ENCODE peak calls at places on chromosome 21, in five cellular contexts. One of them, this sample, is unnamed.

GRCh38 chr21:42107177-42107880 is 36.2 kb downstream of the UMODL1 start:
- DNase-seq in stomach: no peak
- DNase-seq in CD4-positive, alpha-beta T cell: no peak
- DNase-seq in astrocyte: no peak
- DNase-seq in cardiac muscle cell: no peak
- DNase-seq in this sample: no peak

GRCh38 chr21:21151231-21151630 is 153.0 kb downstream of the NCAM2 start:
- DNase-seq in cardiac muscle cell: no peak
- DNase-seq in astrocyte: no peak
- DNase-seq in CD4-positive, alpha-beta T cell: no peak
- DNase-seq in stomach: no peak
- DNase-seq in this sample: no peak

GRCh38 chr21:29403922-29404538 is 105.3 kb downstream of the BACH1 start:
- DNase-seq in stomach: no peak
- DNase-seq in cardiac muscle cell: no peak
- DNase-seq in astrocyte: no peak
- DNase-seq in CD4-positive, alpha-beta T cell: no peak
- DNase-seq in this sample: peak; percentile 29

GRCh38 chr21:30268608-30269197 is 14.0 kb downstream of the KRTAP24-1 start:
- DNase-seq in cardiac muscle cell: peak; percentile 48
- DNase-seq in CD4-positive, alpha-beta T cell: no peak
- DNase-seq in stomach: no peak
- DNase-seq in astrocyte: no peak
- DNase-seq in this sample: no peak

GRCh38 chr21:41783476-41784150 is 16.8 kb upstream of the RIPK4 start:
- DNase-seq in stomach: peak; percentile 85
- DNase-seq in cardiac muscle cell: no peak
- DNase-seq in astrocyte: peak; percentile 51
- DNase-seq in CD4-positive, alpha-beta T cell: no peak
- DNase-seq in this sample: no peak

GRCh38 chr21:33270986-33271385 is 4.8 kb downstream of the IL10RB start:
- DNase-seq in stomach: no peak
- DNase-seq in astrocyte: no peak
- DNase-seq in CD4-positive, alpha-beta T cell: no peak
- DNase-seq in cardiac muscle cell: no peak
- DNase-seq in this sample: no peak

GRCh38 chr21:42003051-42003461 is 7.1 kb downstream of the ZBTB21 start:
- DNase-seq in CD4-positive, alpha-beta T cell: no peak
- DNase-seq in cardiac muscle cell: no peak
- DNase-seq in stomach: no peak
- DNase-seq in astrocyte: peak; percentile 71
- DNase-seq in this sample: no peak

GRCh38 chr21:46459356-46460112 is 843 bp downstream of the DIP2A start:
- DNase-seq in stomach: peak; percentile 62
- DNase-seq in astrocyte: peak; percentile 27
- DNase-seq in CD4-positive, alpha-beta T cell: peak; percentile 4
- DNase-seq in cardiac muscle cell: peak; percentile 10
- DNase-seq in this sample: peak; percentile 33

GRCh38 chr21:46124926-46125845 is 27.3 kb downstream of the COL6A2 start:
- DNase-seq in astrocyte: no peak
- DNase-seq in cardiac muscle cell: no peak
- DNase-seq in stomach: peak; percentile 21
- DNase-seq in CD4-positive, alpha-beta T cell: no peak
- DNase-seq in this sample: no peak

GRCh38 chr21:14358775-14359174 is 24.2 kb downstream of the HSPA13 start:
- DNase-seq in CD4-positive, alpha-beta T cell: no peak
- DNase-seq in stomach: no peak
- DNase-seq in cardiac muscle cell: no peak
- DNase-seq in astrocyte: no peak
- DNase-seq in this sample: no peak

GRCh38 chr21:33078907-33079582 is 9.1 kb downstream of the OLIG1 start:
- DNase-seq in cardiac muscle cell: no peak
- DNase-seq in astrocyte: peak; percentile 80
- DNase-seq in stomach: no peak
- DNase-seq in CD4-positive, alpha-beta T cell: no peak
- DNase-seq in this sample: no peak

GRCh38 chr21:42784896-42785451 is 94.4 kb downstream of the WDR4 start:
- DNase-seq in astrocyte: no peak
- DNase-seq in cardiac muscle cell: no peak
- DNase-seq in CD4-positive, alpha-beta T cell: no peak
- DNase-seq in stomach: no peak
- DNase-seq in this sample: no peak

GRCh38 chr21:29155118-29155932 is 24.9 kb downstream of the MAP3K7CL start:
- DNase-seq in CD4-positive, alpha-beta T cell: no peak
- DNase-seq in cardiac muscle cell: peak; percentile 29
- DNase-seq in stomach: no peak
- DNase-seq in astrocyte: peak; percentile 94
- DNase-seq in this sample: peak; percentile 39

DNA sequence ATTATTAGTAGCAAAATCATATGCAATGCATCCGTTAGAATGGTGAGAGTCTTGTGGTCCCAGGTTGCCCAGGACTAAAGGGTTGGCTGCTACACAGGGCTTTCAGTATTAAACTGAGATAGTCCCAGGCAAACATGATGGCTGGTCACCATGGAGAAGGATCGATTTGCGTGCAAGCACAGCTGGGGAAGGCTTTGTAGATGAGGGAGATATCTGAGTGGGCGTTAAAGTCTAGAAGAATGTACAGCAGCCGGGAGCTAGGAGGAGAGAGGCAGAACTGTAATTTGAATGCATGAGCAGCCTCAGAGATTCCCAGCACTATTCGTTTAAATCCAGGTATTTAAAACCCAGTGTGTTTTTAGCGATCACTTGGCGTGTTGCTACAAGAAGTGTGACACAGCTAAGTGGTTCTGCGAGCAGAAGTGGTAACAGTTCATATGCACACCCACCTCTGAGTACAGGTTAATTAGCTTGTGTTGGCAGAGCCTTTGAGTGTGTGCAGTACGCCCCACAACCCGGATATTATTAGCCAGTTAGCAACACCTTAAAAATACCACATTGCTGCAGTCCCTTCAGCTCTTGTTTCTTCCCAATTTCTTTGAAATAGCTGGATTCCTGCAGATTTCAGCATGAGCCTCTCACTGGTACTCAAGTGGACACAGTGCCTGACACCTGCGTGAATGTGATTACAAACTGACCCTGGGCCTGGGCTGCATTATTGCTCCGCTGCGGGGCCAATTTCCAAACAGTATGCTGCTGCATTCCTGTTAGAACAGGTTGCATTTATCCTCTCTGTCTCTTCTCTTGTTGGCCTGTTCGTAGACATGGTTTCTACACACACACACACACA is 67.1 kb upstream of the SCAF4 start:
- DNase-seq in cardiac muscle cell: peak; percentile 9
- DNase-seq in astrocyte: peak; percentile 13
- DNase-seq in CD4-positive, alpha-beta T cell: no peak
- DNase-seq in stomach: no peak
- DNase-seq in this sample: peak; percentile 31
- H3K27me3 ChIP-seq in cardiac muscle cell: no peaks in the 10 kb centered on the region
- H3K27me3 ChIP-seq in astrocyte: no peaks in the 10 kb centered on the region
- H3K27me3 ChIP-seq in CD4-positive, alpha-beta T cell: peaks cover 3% of the 10 kb centered on the region
- H3K27me3 ChIP-seq in stomach: peaks cover 33% of the 10 kb centered on the region
- H3K27me3 ChIP-seq in this sample: no peaks in the 10 kb centered on the region

DNA sequence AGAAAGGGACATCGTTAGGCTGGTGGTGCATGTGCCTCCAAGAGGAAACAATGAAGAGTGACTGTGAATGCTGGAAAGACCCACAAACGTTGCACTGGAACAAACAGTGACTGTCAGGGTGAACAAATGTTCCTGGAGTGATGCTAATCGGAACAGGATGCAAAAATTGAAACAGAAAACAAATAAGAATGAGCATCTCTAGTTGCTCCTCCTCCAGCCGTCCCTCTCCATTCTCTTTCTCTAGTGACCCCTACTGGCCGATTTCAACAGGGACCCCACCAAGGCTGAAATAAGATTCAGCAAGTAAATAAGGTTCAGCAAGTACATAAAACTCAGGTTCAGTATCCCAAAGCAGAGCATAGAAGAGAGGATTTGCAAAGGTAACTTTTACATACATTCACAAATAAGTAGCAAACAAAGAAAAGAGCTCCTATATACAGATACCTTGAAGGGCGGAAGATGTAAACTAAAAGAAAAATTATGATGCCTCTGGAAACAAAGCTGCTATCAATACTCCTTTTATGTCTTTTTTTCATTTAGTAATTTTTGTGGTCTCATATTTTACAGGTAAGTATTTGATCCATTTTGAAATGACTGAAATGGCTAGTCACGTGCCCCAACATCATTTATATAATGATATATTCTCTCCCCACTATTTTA is 836.1 kb upstream of the ADAMTS5 start:
- DNase-seq in stomach: peak; percentile 44
- DNase-seq in astrocyte: no peak
- DNase-seq in CD4-positive, alpha-beta T cell: no peak
- DNase-seq in cardiac muscle cell: peak; percentile 52
- DNase-seq in this sample: peak; percentile 47
- TF ChIP-seq CTCF in stomach: no peak
- TF ChIP-seq CTCF in astrocyte: peak; percentile 53
- TF ChIP-seq CTCF in CD4-positive, alpha-beta T cell: no peak
- TF ChIP-seq CTCF in cardiac muscle cell: peak; percentile 51
- TF ChIP-seq CTCF in this sample: peak; percentile 33

GRCh38 chr21:26550357-26550756 is 22.7 kb downstream of the CYYR1 start:
- DNase-seq in cardiac muscle cell: no peak
- DNase-seq in stomach: no peak
- DNase-seq in CD4-positive, alpha-beta T cell: no peak
- DNase-seq in astrocyte: no peak
- DNase-seq in this sample: no peak

GRCh38 chr21:26544208-26544607 is 28.9 kb downstream of the CYYR1 start:
- DNase-seq in cardiac muscle cell: no peak
- DNase-seq in astrocyte: no peak
- DNase-seq in stomach: no peak
- DNase-seq in CD4-positive, alpha-beta T cell: no peak
- DNase-seq in this sample: no peak

DNA sequence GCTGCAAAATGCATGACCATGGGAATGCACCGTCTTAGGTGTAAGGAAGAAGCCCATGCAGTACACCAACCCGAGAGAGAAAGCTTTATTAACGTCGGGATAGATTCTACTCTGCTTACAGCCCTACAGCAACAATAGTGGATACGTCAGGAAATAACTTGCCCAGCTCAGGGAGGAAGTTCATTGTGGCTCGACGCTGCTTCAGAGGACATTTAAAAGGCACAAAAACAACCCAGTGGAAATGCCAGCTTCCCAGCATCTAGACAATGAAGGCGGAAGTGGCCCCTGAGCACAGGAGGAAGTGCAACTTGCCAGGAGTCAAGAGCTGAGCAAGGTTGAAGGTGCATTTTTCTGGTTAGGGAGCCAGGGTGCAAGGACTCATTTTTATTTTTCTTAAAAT is 26.4 kb downstream of the CYYR1 start:
- DNase-seq in stomach: no peak
- DNase-seq in cardiac muscle cell: no peak
- DNase-seq in CD4-positive, alpha-beta T cell: no peak
- DNase-seq in astrocyte: no peak
- DNase-seq in this sample: peak; percentile 30
- H3K27ac ChIP-seq in stomach: peak overlapping the region; percentile 46
- H3K27ac ChIP-seq in cardiac muscle cell: no peak overlapping the region
- H3K27ac ChIP-seq in CD4-positive, alpha-beta T cell: no peak overlapping the region
- H3K27ac ChIP-seq in astrocyte: no peak overlapping the region
- H3K27ac ChIP-seq in this sample: peak overlapping the region; percentile 63

DNA sequence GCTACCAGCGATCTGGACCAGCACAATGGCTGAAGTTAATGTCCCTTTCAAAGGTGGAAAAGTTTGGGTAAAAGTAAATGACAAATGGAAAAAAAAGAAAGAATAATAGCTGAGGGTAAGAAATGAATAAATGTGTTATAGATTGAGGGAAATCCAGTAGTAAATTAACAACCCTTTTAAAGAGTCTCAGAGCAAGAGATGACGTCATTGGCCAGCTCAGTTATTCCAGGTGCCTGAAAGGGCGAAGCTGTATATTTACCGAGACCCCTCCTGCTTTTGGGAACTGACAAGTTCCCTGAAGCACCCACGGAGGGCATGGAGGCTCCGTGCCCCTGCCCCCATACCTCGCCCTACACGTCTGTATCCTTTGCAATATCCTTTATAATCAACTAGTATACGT is 40.5 kb upstream of the KCNJ6 start:
- DNase-seq in CD4-positive, alpha-beta T cell: no peak
- DNase-seq in stomach: no peak
- DNase-seq in astrocyte: no peak
- DNase-seq in cardiac muscle cell: no peak
- DNase-seq in this sample: no peak
- H3K27me3 ChIP-seq in CD4-positive, alpha-beta T cell: no peaks in the 10 kb centered on the region
- H3K27me3 ChIP-seq in stomach: peaks cover 39% of the 10 kb centered on the region
- H3K27me3 ChIP-seq in astrocyte: no peaks in the 10 kb centered on the region
- H3K27me3 ChIP-seq in cardiac muscle cell: no peaks in the 10 kb centered on the region
- H3K27me3 ChIP-seq in this sample: no peaks in the 10 kb centered on the region

GRCh38 chr21:44487831-44488230 is 32.5 kb downstream of the LRRC3 start:
- DNase-seq in cardiac muscle cell: no peak
- DNase-seq in stomach: no peak
- DNase-seq in CD4-positive, alpha-beta T cell: peak; percentile 17
- DNase-seq in astrocyte: no peak
- DNase-seq in this sample: no peak
- TF ChIP-seq CTCF in cardiac muscle cell: peak; percentile 50
- TF ChIP-seq CTCF in stomach: no peak
- TF ChIP-seq CTCF in CD4-positive, alpha-beta T cell: peak; percentile 15
- TF ChIP-seq CTCF in astrocyte: peak; percentile 29
- TF ChIP-seq CTCF in this sample: no peak

GRCh38 chr21:16309250-16309971 is 579.6 kb downstream of the USP25 start:
- DNase-seq in stomach: no peak
- DNase-seq in cardiac muscle cell: no peak
- DNase-seq in astrocyte: peak; percentile 81
- DNase-seq in CD4-positive, alpha-beta T cell: no peak
- DNase-seq in this sample: no peak
- H3K27ac ChIP-seq in stomach: no peak overlapping the region
- H3K27ac ChIP-seq in cardiac muscle cell: no peak overlapping the region
- H3K27ac ChIP-seq in astrocyte: peak overlapping the region; percentile 41
- H3K27ac ChIP-seq in CD4-positive, alpha-beta T cell: no peak overlapping the region
- H3K27ac ChIP-seq in this sample: no peak overlapping the region

GRCh38 chr21:44723177-44724131 is 12.1 kb upstream of the TSPEAR start:
- DNase-seq in CD4-positive, alpha-beta T cell: no peak
- DNase-seq in cardiac muscle cell: no peak
- DNase-seq in astrocyte: no peak
- DNase-seq in stomach: no peak
- DNase-seq in this sample: no peak
- H3K27me3 ChIP-seq in CD4-positive, alpha-beta T cell: peaks cover 17% of the 10 kb centered on the region
- H3K27me3 ChIP-seq in cardiac muscle cell: peaks cover 7% of the 10 kb centered on the region
- H3K27me3 ChIP-seq in astrocyte: peaks cover 31% of the 10 kb centered on the region
- H3K27me3 ChIP-seq in stomach: peaks cover 99% of the 10 kb centered on the region
- H3K27me3 ChIP-seq in this sample: peaks cover 3% of the 10 kb centered on the region

DNA sequence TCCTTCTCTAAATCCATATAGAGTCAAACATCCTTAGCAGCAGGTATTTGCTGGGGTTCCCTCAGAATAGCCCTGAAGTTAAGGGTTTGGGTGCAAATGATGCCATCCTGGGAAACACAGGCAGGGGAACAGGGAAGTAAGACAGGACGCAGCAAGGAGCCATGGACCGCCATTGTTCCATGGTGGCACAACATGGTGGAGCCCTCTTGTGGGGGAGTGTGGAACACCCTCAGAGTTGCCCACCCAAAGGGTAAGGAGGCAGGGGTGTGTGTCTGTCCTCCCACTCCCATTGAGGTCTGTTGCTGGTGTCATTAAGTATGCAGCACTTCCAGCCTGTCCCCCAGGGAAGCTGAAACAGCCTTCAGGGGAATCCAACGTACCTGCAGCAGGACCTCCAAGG is 20.4 kb upstream of the RCAN1 start:
- DNase-seq in astrocyte: no peak
- DNase-seq in stomach: no peak
- DNase-seq in CD4-positive, alpha-beta T cell: no peak
- DNase-seq in cardiac muscle cell: no peak
- DNase-seq in this sample: no peak
- TF ChIP-seq CTCF in astrocyte: no peak
- TF ChIP-seq CTCF in stomach: no peak
- TF ChIP-seq CTCF in CD4-positive, alpha-beta T cell: no peak
- TF ChIP-seq CTCF in cardiac muscle cell: peak; percentile 36
- TF ChIP-seq CTCF in this sample: no peak